ENCODE peak calls at places on chromosomes 2 and 18, in six cellular contexts. I is NCI-H1105; T is H9; R is activated naive CD4-positive, alpha-beta T cell; V is HEK293T; S is cortex of kidney. L is an unnamed sample.

GRCh38 chr2:58620127-58620526 is 379.0 kb upstream of the FANCL start:
- DNase-seq in S (no peak), I (no peak), R (no peak), V (no peak), T (no peak), L (no peak)

GRCh38 chr2:239558661-239559060 is 157.8 kb upstream of the HDAC4 start:
- DNase-seq in T (no peak), I (no peak), S (no peak), V (no peak), R (no peak), L (no peak)

GRCh38 chr2:11773747-11774536 is 27.5 kb downstream of the LPIN1 start:
- DNase-seq in T (no peak), V (no peak), I (no peak), S (no peak), R (no peak), L (no peak)

GRCh38 chr2:72147303-72147970 is at the start of gene CYP26B1:
- DNase-seq in I (no peak), R (no peak), T (peak), V (peak), S (no peak), L (peak)

GRCh38 chr2:63834401-63834800 is 7.3 kb upstream of the UGP2 start:
- DNase-seq in S (no peak), V (no peak), I (peak), R (no peak), T (no peak), L (no peak)

GRCh38 chr2:112491946-112492345 is 10.0 kb downstream of the TTL start:
- DNase-seq in T (no peak), V (no peak), R (no peak), I (no peak), S (no peak), L (no peak)

GRCh38 chr18:73136134-73136533 is 268.3 kb upstream of the NETO1 start:
- DNase-seq in S (no peak), R (no peak), I (peak), T (no peak), V (no peak), L (no peak)

GRCh38 chr18:45621068-45621511 is 5.8 kb downstream of the SLC14A2 start:
- DNase-seq in I (peak), S (no peak), V (peak), T (peak), R (no peak), L (peak)

GRCh38 chr18:9558397-9559064 is 55.8 kb downstream of the PPP4R1 start:
- DNase-seq in T (no peak), S (no peak), V (no peak), R (no peak), I (no peak), L (no peak)

GRCh38 chr2:215906458-215906857 is 106.9 kb downstream of the MREG start:
- DNase-seq in R (no peak), S (no peak), T (no peak), V (no peak), I (no peak), L (no peak)

GRCh38 chr18:59300676-59301285 is 17.7 kb downstream of the CPLX4 start:
- DNase-seq in T (no peak), V (no peak), S (no peak), R (no peak), I (no peak), L (no peak)

GRCh38 chr2:221480251-221480650 is 91.9 kb downstream of the EPHA4 start:
- DNase-seq in T (no peak), S (no peak), I (no peak), V (no peak), R (no peak), L (no peak)

GRCh38 chr2:198916548-198916947 is 541.2 kb downstream of the SATB2 start:
- DNase-seq in T (no peak), R (no peak), S (no peak), V (no peak), I (peak), L (no peak)

GRCh38 chr2:217653240-217653639 is 349.6 kb downstream of the TNS1 start:
- DNase-seq in S (no peak), I (no peak), V (peak), R (no peak), T (no peak), L (peak)

GRCh38 chr2:142682528-142682927 is 194.9 kb upstream of the KYNU start:
- DNase-seq in I (no peak), S (no peak), V (no peak), R (no peak), T (no peak), L (no peak)

GRCh38 chr2:119937680-119938079 is 75.2 kb upstream of the EPB41L5 start:
- DNase-seq in I (no peak), T (no peak), S (no peak), R (no peak), V (no peak), L (no peak)

GRCh38 chr2:106584304-106584954 is 97.3 kb downstream of the CD8B2 start:
- DNase-seq in T (peak), R (no peak), I (no peak), S (no peak), V (no peak), L (peak)

L was measured in ELF-1.